ENCODE peak calls at places on chromosome 4, in nine cellular contexts. I is IMR-90, P is GM12891, W is tibial nerve, S is uterus, Z is breast epithelium, Y is A549, E is GM12878, B is prostate gland. O is an unnamed sample.

GRCh38 chr4:10115657-10116624 is 658 bp downstream of the WDR1 start:
- DNase-seq in B (peak), P (peak), S (peak), E (peak), Y (peak), I (no peak), W (no peak), Z (peak), O (no peak)

GRCh38 chr4:146641762-146642161 is 3.1 kb downstream of the POU4F2 start:
- DNase-seq in Z (no peak), B (no peak), P (no peak), I (no peak), E (no peak), Y (no peak), W (no peak), S (no peak), O (no peak)

GRCh38 chr4:147525494-147526271 is 44.8 kb downstream of the EDNRA start:
- DNase-seq in E (no peak), W (no peak), P (no peak), S (peak), Y (no peak), B (no peak), Z (no peak), I (no peak), O (no peak)

GRCh38 chr4:139950568-139950967 is 203.4 kb downstream of the MAML3 start:
- DNase-seq in Y (no peak), B (no peak), W (no peak), E (peak), P (peak), I (no peak), S (no peak), Z (no peak), O (no peak)

GRCh38 chr4:172980178-172980577 is 188.4 kb upstream of the GALNT7 start:
- DNase-seq in B (no peak), P (no peak), Z (no peak), S (no peak), E (no peak), I (peak), W (no peak), Y (peak), O (no peak)

GRCh38 chr4:3613980-3614730 is 81.9 kb upstream of the LRPAP1 start:
- DNase-seq in Y (no peak), B (no peak), W (no peak), E (no peak), Z (no peak), P (no peak), S (no peak), I (no peak), O (no peak)

GRCh38 chr4:72767903-72768817 is 199.1 kb upstream of the ADAMTS3 start:
- DNase-seq in Y (peak), W (no peak), E (no peak), S (no peak), B (no peak), Z (no peak), I (peak), P (no peak), O (peak)

GRCh38 chr4:22385615-22386014 is 130.3 kb downstream of the ADGRA3 start:
- DNase-seq in Y (peak), I (peak), Z (no peak), S (no peak), P (no peak), B (peak), E (no peak), W (no peak), O (peak)

GRCh38 chr4:61583696-61584095 is 383.6 kb downstream of the ADGRL3 start:
- DNase-seq in Z (no peak), B (no peak), P (no peak), I (peak), W (no peak), E (no peak), S (no peak), Y (peak), O (no peak)

GRCh38 chr4:110510282-110510681 is 34.3 kb downstream of the ENPEP start:
- DNase-seq in Z (no peak), S (no peak), Y (no peak), B (no peak), E (no peak), I (no peak), W (no peak), P (no peak), O (no peak)

GRCh38 chr4:80197132-80197573 is at the start of gene PRDM8:
- DNase-seq in B (peak), Z (no peak), W (no peak), I (peak), P (no peak), E (no peak), Y (no peak), S (no peak), O (no peak)

GRCh38 chr4:78650106-78651021 is 98.8 kb downstream of the ANXA3 start:
- DNase-seq in W (no peak), B (peak), E (no peak), Z (no peak), P (no peak), Y (peak), S (no peak), I (peak), O (no peak)

GRCh38 chr4:2927016-2927695 is 36.0 kb downstream of the NOP14 start:
- DNase-seq in S (peak), E (no peak), I (no peak), Z (peak), W (no peak), P (no peak), Y (no peak), B (no peak), O (no peak)

GRCh38 chr4:145698507-145698906 is 18.6 kb downstream of the C4orf51 start:
- DNase-seq in E (no peak), P (no peak), Z (no peak), I (no peak), W (no peak), S (no peak), Y (no peak), B (no peak), O (no peak)

GRCh38 chr4:141220655-141221605 is at the start of gene ZNF330:
- DNase-seq in B (peak), Y (peak), S (peak), Z (peak), I (peak), E (peak), W (peak), P (peak), O (peak)
- TF ChIP-seq POLR2A in B (peak), Y (peak), S (peak), Z (peak), I (peak), E (peak), W (peak), P (peak), O (peak)

DNA sequence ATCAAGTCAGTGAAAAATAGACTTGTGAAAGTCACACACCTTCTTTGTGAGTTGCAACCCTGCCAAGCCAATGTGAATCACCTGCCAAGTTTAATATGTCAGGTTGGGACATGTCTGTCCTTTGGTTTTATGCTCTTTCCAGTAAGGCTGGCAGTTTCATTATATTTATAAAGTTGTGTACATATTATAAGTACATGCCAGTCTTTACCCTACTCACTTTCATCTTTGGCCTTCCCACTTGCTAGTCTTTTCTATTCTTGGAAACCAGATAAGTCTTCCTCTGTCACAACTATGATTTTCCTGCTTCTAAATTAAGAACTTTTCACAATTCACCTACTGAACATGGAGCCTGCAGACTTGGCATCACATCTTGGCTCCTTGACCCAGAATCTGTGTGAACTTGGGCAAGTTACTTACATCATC is 680.7 kb upstream of the BOD1L1 start:
- DNase-seq in P (no peak), W (no peak), Y (no peak), I (no peak), E (no peak), B (peak), Z (no peak), S (no peak), O (no peak)
- TF ChIP-seq POLR2A in P (no peak), W (no peak), Y (no peak), I (no peak), E (no peak), B (no peak), Z (no peak), S (no peak), O (no peak)

GRCh38 chr4:1868293-1868692 is 2.9 kb upstream of the NSD2 start:
- DNase-seq in S (no peak), W (no peak), Y (peak), I (no peak), B (no peak), Z (no peak), P (no peak), E (no peak), O (no peak)
- TF ChIP-seq POLR2A in S (no peak), W (no peak), Y (no peak), I (no peak), B (no peak), Z (no peak), P (no peak), E (no peak), O (no peak)

GRCh38 chr4:151417766-151418376 is 8.9 kb downstream of the FHIP1A start:
- DNase-seq in B (no peak), S (no peak), P (no peak), Y (no peak), I (no peak), Z (no peak), W (no peak), E (no peak), O (no peak)

GRCh38 chr4:151418856-151419255 is 9.9 kb downstream of the FHIP1A start:
- DNase-seq in P (no peak), I (no peak), S (no peak), B (no peak), E (no peak), Y (no peak), Z (no peak), W (no peak), O (no peak)

GRCh38 chr4:151417164-151417571 is 8.2 kb downstream of the FHIP1A start:
- DNase-seq in E (no peak), B (no peak), W (no peak), P (no peak), I (no peak), Y (no peak), S (no peak), Z (no peak), O (no peak)

GRCh38 chr4:151420408-151420807 is 11.4 kb downstream of the FHIP1A start:
- DNase-seq in W (no peak), S (no peak), Z (no peak), E (no peak), I (no peak), Y (no peak), B (no peak), P (no peak), O (no peak)

GRCh38 chr4:151418385-151418784 is 9.4 kb downstream of the FHIP1A start:
- DNase-seq in Z (no peak), S (no peak), E (no peak), I (peak), W (no peak), Y (no peak), B (no peak), P (no peak), O (no peak)
- TF ChIP-seq POLR2A in Z (no peak), S (no peak), E (no peak), I (no peak), W (no peak), Y (no peak), B (no peak), P (no peak), O (no peak)

GRCh38 chr4:6706173-6706572 is 3.5 kb downstream of the MRFAP1L1 start:
- DNase-seq in I (no peak), B (no peak), Y (no peak), S (no peak), Z (no peak), E (no peak), W (no peak), P (no peak), O (no peak)

GRCh38 chr4:6710282-6710681 is 617 bp upstream of the MRFAP1L1 start:
- DNase-seq in Z (no peak), S (no peak), P (no peak), B (no peak), I (no peak), Y (no peak), W (no peak), E (no peak), O (no peak)

GRCh38 chr4:6714954-6715353 is 1.0 kb upstream of the BLOC1S4 start:
- DNase-seq in E (no peak), Z (no peak), B (no peak), S (no peak), Y (no peak), W (no peak), I (no peak), P (no peak), O (no peak)

GRCh38 chr4:6705638-6706037 is 4.0 kb downstream of the MRFAP1L1 start:
- DNase-seq in S (no peak), P (no peak), Y (no peak), I (no peak), E (no peak), W (no peak), B (no peak), Z (no peak), O (no peak)

DNA sequence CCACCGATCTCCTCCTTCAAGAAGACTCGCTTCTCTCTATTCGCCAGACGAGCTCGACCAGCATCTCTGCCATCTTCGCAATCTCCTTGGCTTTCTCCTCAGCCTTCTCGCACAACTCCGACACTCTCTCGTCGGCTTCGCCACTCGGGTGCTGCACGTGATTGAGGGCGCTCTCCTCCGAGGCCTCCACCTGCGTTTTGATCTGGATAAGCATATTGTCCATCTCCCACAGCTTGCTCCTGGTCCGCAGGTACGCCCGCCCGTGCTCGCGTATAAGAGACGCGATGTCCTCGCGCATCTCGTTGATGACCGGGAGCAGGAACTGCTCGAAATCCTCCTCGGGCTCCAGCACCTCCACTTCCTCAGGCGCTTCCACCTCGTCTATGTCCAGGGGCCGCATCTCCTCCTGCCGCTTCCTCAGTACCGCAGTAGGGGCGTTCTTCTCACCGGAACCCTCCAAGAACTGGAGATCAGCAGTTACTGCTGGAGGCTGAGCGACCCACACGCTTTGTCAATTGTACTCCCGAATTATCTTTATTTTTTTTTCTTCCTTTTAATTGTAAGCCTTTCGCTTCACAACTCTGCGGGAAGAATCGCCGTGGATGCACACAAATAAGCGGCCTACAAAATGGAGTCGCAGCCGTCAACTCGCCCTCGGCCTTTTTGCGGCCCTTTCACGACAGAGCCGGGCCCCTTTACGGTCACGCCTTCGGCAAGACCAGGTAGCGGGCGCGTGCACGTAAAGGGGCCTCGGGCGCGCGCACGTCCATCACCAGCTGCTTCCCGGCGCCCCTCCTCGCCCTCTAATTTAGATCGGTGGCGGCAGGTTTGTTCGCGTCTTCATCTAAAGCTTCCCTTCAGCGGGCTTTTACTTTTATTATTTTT is at the start of gene MRFAP1L1:
- DNase-seq in Y (peak), Z (peak), S (peak), E (peak), W (peak), I (peak), B (peak), P (peak), O (peak)
- TF ChIP-seq POLR2A in Y (peak), Z (peak), S (no peak), E (peak), W (peak), I (peak), B (peak), P (peak), O (peak)

DNA sequence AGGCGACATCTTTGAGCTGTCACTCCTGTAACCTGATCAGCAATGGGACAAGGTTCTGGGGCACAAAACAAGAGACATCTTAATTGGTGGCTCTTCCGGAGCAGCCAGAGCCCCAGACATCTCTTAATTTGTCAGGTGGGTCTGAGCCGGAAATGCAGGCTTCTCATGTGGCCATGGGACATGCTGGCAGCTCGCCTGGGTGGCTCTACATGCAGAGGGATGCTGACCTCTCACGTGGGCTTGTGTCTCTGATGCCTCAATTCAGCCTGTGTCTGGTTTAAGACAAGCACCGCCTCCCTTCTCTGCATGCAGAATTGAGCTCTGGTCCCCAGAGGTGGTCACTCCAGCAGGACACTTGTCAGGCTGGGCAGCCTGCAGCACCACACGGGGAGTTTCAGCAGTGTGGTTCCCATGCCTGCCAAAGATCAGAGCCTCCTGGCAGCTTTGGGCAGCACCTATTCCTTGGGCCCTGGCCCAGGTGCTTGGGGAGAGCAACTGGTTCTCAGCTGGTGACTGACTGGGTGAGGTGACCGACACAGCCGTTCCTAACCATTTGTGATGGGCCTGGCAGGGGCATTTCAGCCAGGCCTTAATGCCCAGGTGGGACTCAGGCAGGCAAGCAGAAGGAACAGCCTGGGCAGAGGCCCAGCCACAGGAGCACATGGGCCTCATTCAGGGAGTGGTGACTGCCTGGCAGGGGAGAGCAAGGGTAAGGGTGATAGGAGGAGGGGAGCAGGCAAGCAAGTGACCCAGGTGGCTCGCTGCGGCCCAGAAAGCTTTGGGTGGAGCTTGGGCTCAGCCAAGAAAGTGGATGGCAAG is 53.4 kb downstream of the HMX1 start:
- DNase-seq in W (no peak), B (no peak), I (no peak), Y (no peak), P (no peak), S (no peak), E (no peak), Z (peak), O (no peak)
- TF ChIP-seq POLR2A in W (no peak), B (no peak), I (no peak), Y (no peak), P (no peak), S (no peak), E (no peak), Z (no peak), O (no peak)

GRCh38 chr4:38670939-38671593 is 7.1 kb downstream of the KLF3 start:
- DNase-seq in S (no peak), P (no peak), W (no peak), Z (no peak), Y (no peak), E (no peak), I (no peak), B (no peak), O (no peak)
- TF ChIP-seq POLR2A in S (no peak), P (no peak), W (no peak), Z (no peak), Y (no peak), E (no peak), I (no peak), B (no peak), O (no peak)

O was measured in H54.